ENCODE peak calls at places on chromosomes 4 and X, in five cellular contexts. D is neuronal stem cell, Q is neural progenitor cell, T is PC-3, N is H9. S is an unnamed sample.

GRCh38 chr4:102586644-102587021 is 85.5 kb downstream of the NFKB1 start:
- DNase-seq in Q (no peak), N (no peak), D (no peak), T (no peak), S (no peak)

GRCh38 chr4:8727131-8727530 is 134.6 kb downstream of the CPZ start:
- DNase-seq in T (no peak), N (peak; percentile 13), D (no peak), Q (no peak), S (no peak)

GRCh38 chrX:94455782-94456181 is 781.8 kb downstream of the FAM133A start:
- DNase-seq in T (no peak), N (no peak), D (no peak), Q (peak; percentile 2), S (no peak)

GRCh38 chrX:134163836-134164235 is 73.1 kb upstream of the CCDC160 start:
- DNase-seq in Q (no peak), D (no peak), T (no peak), N (no peak), S (no peak)

GRCh38 chr4:39304651-39305050 is 61.5 kb downstream of the RFC1 start:
- DNase-seq in D (no peak), Q (no peak), N (no peak), T (no peak), S (no peak)

GRCh38 chr4:168264903-168265302 is 53.6 kb downstream of the DDX60 start:
- DNase-seq in N (no peak), Q (no peak), D (no peak), T (no peak), S (no peak)

GRCh38 chrX:18931972-18932371 is 51.9 kb downstream of the PHKA2 start:
- DNase-seq in N (no peak), D (peak; percentile 14), T (peak; percentile 58), Q (peak; percentile 70), S (peak; percentile 3)

GRCh38 chr4:89836897-89837384 is at the start of gene SNCA:
- DNase-seq in Q (peak; percentile 88), N (peak; percentile 93), T (no peak), D (no peak), S (peak; percentile 38)

GRCh38 chr4:142386450-142386849 is 459.7 kb downstream of the INPP4B start:
- DNase-seq in T (no peak), Q (no peak), N (no peak), D (no peak), S (no peak)

GRCh38 chrX:100948557-100948956 is 19.8 kb upstream of the XKRX start:
- DNase-seq in Q (no peak), T (no peak), D (no peak), N (no peak), S (no peak)

GRCh38 chr4:173208420-173208819 is 39.8 kb downstream of the GALNT7 start:
- DNase-seq in D (no peak), N (no peak), T (no peak), Q (no peak), S (no peak)

GRCh38 chrX:9180623-9181022 is 146.7 kb upstream of the FAM9B start:
- DNase-seq in Q (peak; percentile 2), T (no peak), D (no peak), N (peak; percentile 65), S (peak; percentile 9)

GRCh38 chr4:28600958-28601357 is 1740.3 kb downstream of the STIM2 start:
- DNase-seq in N (no peak), D (no peak), Q (no peak), T (no peak), S (no peak)

GRCh38 chrX:9928083-9928482 is 39.1 kb upstream of the CLDN34 start:
- DNase-seq in T (no peak), D (peak; percentile 71), Q (peak; percentile 86), N (peak; percentile 85), S (peak; percentile 91)

GRCh38 chrX:13489451-13489850 is 80.0 kb upstream of the EGFL6 start:
- DNase-seq in Q (no peak), N (no peak), T (peak; percentile 47), D (no peak), S (no peak)

GRCh38 chrX:120672389-120672788 is 42.5 kb upstream of the C1GALT1C1 start:
- DNase-seq in T (peak; percentile 83), N (no peak), D (no peak), Q (no peak), S (no peak)

GRCh38 chr4:84389406-84389805 is 109.7 kb downstream of the NKX6-1 start:
- DNase-seq in T (peak; percentile 43), N (no peak), D (no peak), Q (no peak), S (no peak)

GRCh38 chr4:101346312-101346561 is 1.1 kb downstream of the PPP3CA start:
- DNase-seq in Q (no peak), T (no peak), D (no peak), N (no peak), S (no peak)

GRCh38 chrX:101462892-101463291 is 22.4 kb upstream of the ARMCX4 start:
- DNase-seq in T (peak; percentile 63), N (peak; percentile 28), Q (peak; percentile 3), D (no peak), S (no peak)

GRCh38 chr4:3201718-3202702 is 46.9 kb upstream of the MSANTD1 start:
- DNase-seq in T (no peak), Q (no peak), D (no peak), N (no peak), S (no peak)

GRCh38 chr4:13922459-13922858 is 294.9 kb upstream of the BOD1L1 start:
- DNase-seq in Q (no peak), T (no peak), N (no peak), D (no peak), S (no peak)

GRCh38 chr4:45147866-45148265 is 421.5 kb upstream of the GNPDA2 start:
- DNase-seq in N (no peak), Q (no peak), D (no peak), T (peak; percentile 51), S (no peak)

GRCh38 chr4:128454281-128455075 is 166.9 kb upstream of the PGRMC2 start:
- DNase-seq in D (peak; percentile 59), N (peak; percentile 85), T (peak; percentile 87), Q (peak; percentile 83), S (peak; percentile 67)

GRCh38 chr4:19806865-19807264 is 444.8 kb upstream of the SLIT2 start:
- DNase-seq in T (no peak), D (no peak), N (no peak), Q (no peak), S (no peak)

GRCh38 chr4:139587452-139587851 is 31.4 kb upstream of the SETD7 start:
- DNase-seq in T (no peak), Q (no peak), N (no peak), D (no peak), S (no peak)

GRCh38 chrX:131607796-131608369 is 64.0 kb downstream of the OR13H1 start:
- DNase-seq in T (no peak), D (no peak), N (no peak), Q (no peak), S (no peak)

GRCh38 chr4:84615355-84615754 is 32.4 kb downstream of the CDS1 start:
- DNase-seq in T (no peak), N (no peak), Q (no peak), D (no peak), S (no peak)

GRCh38 chr4:186132577-186133277 is 28.2 kb downstream of the FAM149A start:
- DNase-seq in T (peak; percentile 34), Q (peak; percentile 77), D (peak; percentile 47), N (peak; percentile 66), S (peak; percentile 44)

GRCh38 chr4:113467581-113467980 is 294.0 kb downstream of the CAMK2D start:
- DNase-seq in N (no peak), T (peak; percentile 59), Q (no peak), D (no peak), S (no peak)

GRCh38 chr4:156109943-156110925 is 156.6 kb upstream of the CTSO start:
- DNase-seq in Q (no peak), T (no peak), N (peak; percentile 49), D (no peak), S (no peak)

GRCh38 chr4:108129226-108129625 is 39.5 kb downstream of the LEF1 start:
- DNase-seq in N (no peak), Q (no peak), T (no peak), D (no peak), S (no peak)

GRCh38 chrX:7139202-7140081 is 8.1 kb upstream of the STS start:
- DNase-seq in Q (no peak), N (no peak), D (no peak), T (peak; percentile 39), S (no peak)

GRCh38 chrX:66015152-66015827 is 24.6 kb downstream of the VSIG4 start:
- DNase-seq in Q (no peak), T (no peak), D (no peak), N (no peak), S (no peak)

GRCh38 chr4:186297013-186297645 is 31.1 kb downstream of the F11 start:
- DNase-seq in Q (peak; percentile 56), D (peak; percentile 59), T (peak; percentile 64), N (no peak), S (peak; percentile 40)

GRCh38 chr4:7021930-7022658 is 21.1 kb upstream of the TADA2B start:
- DNase-seq in D (no peak), N (no peak), T (peak; percentile 91), Q (no peak), S (no peak)
- H3K9ac ChIP-seq in D (no peak overlapping the region), N (no peak overlapping the region), T (peak overlapping the region; percentile 50), Q (no peak overlapping the region), S (no peak overlapping the region)

DNA sequence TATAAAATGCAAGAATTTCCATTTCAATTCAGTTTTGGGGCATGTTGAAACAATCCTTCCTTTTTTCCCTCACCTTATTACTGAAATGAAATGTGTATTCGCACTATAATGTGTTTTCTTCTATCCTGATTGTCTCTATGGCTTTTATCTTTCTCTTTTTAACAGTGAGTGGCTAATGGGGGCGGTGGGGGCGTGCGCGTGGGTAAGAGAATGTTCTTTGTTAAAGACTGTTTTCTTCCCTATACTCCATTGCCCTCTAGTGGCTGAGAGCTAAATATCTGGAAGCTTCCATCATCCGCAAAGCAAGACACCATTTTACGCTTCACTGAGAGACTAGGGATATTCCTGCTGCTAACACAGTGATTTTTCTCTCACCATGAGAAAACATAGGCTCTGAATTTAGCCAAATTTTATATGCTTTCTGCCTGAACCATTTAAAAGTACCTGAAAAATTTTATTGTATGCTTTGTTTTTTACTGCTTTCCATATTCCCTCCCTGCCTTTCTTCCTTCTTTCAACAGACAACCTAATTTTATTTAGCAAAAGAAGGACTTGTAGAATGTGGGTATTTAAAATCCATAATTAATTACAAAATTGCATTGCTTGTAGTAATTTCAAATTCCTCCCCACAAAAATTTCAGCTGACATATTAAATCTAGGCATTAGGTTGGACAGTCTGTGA is 194.0 kb downstream of the GASK1B start:
- DNase-seq in D (peak; percentile 67), N (peak; percentile 45), T (peak; percentile 60), Q (peak; percentile 83), S (peak; percentile 42)
- H3K9ac ChIP-seq in D (no peak overlapping the region), N (no peak overlapping the region), T (no peak overlapping the region), Q (no peak overlapping the region), S (no peak overlapping the region)

DNA sequence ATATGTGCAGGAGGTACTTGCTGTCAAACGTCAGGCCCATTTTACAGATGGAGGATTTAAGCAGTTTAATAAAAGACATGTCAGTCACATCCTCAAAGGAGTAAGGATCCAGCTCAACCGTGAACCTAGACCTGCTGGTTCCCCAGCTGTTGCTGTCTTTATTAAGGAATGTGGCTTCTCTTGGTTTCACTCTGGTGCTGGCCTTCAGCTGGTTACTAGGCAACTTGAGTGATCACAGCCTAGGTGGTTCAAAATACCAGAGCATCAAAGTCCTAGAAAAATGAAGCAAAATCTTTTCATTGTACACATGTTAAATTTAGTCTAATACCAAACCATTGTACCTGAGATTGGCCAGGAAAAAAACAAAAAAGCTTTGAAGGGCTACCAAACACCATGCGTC is 32.7 kb upstream of the GLRA2 start:
- DNase-seq in N (no peak), T (no peak), D (no peak), Q (no peak), S (no peak)
- H3K9ac ChIP-seq in N (no peak overlapping the region), T (no peak overlapping the region), D (no peak overlapping the region), Q (no peak overlapping the region), S (no peak overlapping the region)

GRCh38 chr4:73213917-73214663 is 44.5 kb downstream of the ANKRD17 start:
- DNase-seq in Q (no peak), N (no peak), T (peak; percentile 14), D (no peak), S (no peak)
- H3K9ac ChIP-seq in Q (no peak overlapping the region), N (no peak overlapping the region), T (no peak overlapping the region), D (no peak overlapping the region), S (no peak overlapping the region)